ENCODE peak calls at places on chromosomes 12 and 14, in ten cellular contexts. One of them, this sample, is unnamed.

GRCh38 chr12:122998316-122998715 is 17.8 kb downstream of the ARL6IP4 start:
- DNase-seq in foreskin fibroblast: no peak
- DNase-seq in endothelial cell: no peak
- DNase-seq in IMR-90: no peak
- DNase-seq in epithelial cell of esophagus: no peak
- DNase-seq in astrocyte: no peak
- DNase-seq in left lung: no peak
- DNase-seq in body of pancreas: no peak
- DNase-seq in fibroblast of the aortic adventitia: no peak
- DNase-seq in CD4-positive, alpha-beta T cell: no peak
- DNase-seq in this sample: no peak

GRCh38 chr12:124994435-124994975 is 1.1 kb downstream of the BRI3BP start:
- DNase-seq in foreskin fibroblast: no peak
- DNase-seq in endothelial cell: no peak
- DNase-seq in IMR-90: no peak
- DNase-seq in epithelial cell of esophagus: peak; percentile 21
- DNase-seq in astrocyte: peak; percentile 4
- DNase-seq in left lung: peak; percentile 45
- DNase-seq in body of pancreas: peak; percentile 20
- DNase-seq in fibroblast of the aortic adventitia: peak; percentile 4
- DNase-seq in CD4-positive, alpha-beta T cell: no peak
- DNase-seq in this sample: peak; percentile 59

GRCh38 chr12:49921299-49921698 is 17.6 kb upstream of the FAIM2 start:
- DNase-seq in foreskin fibroblast: no peak
- DNase-seq in endothelial cell: no peak
- DNase-seq in IMR-90: no peak
- DNase-seq in epithelial cell of esophagus: no peak
- DNase-seq in astrocyte: no peak
- DNase-seq in left lung: no peak
- DNase-seq in body of pancreas: no peak
- DNase-seq in fibroblast of the aortic adventitia: no peak
- DNase-seq in CD4-positive, alpha-beta T cell: no peak
- DNase-seq in this sample: no peak

GRCh38 chr12:105724651-105725050 is 394.2 kb downstream of the C12orf75 start:
- DNase-seq in foreskin fibroblast: no peak
- DNase-seq in endothelial cell: no peak
- DNase-seq in IMR-90: no peak
- DNase-seq in epithelial cell of esophagus: no peak
- DNase-seq in astrocyte: peak; percentile 81
- DNase-seq in left lung: no peak
- DNase-seq in body of pancreas: no peak
- DNase-seq in fibroblast of the aortic adventitia: peak; percentile 4
- DNase-seq in CD4-positive, alpha-beta T cell: no peak
- DNase-seq in this sample: no peak

GRCh38 chr12:132588319-132588718 is 22.1 kb downstream of the LRCOL1 start:
- DNase-seq in foreskin fibroblast: no peak
- DNase-seq in endothelial cell: no peak
- DNase-seq in IMR-90: no peak
- DNase-seq in epithelial cell of esophagus: no peak
- DNase-seq in astrocyte: no peak
- DNase-seq in left lung: no peak
- DNase-seq in body of pancreas: no peak
- DNase-seq in fibroblast of the aortic adventitia: no peak
- DNase-seq in CD4-positive, alpha-beta T cell: no peak
- DNase-seq in this sample: no peak

GRCh38 chr12:116635487-116635886 is 76.3 kb downstream of the MAP1LC3B2 start:
- DNase-seq in foreskin fibroblast: no peak
- DNase-seq in endothelial cell: no peak
- DNase-seq in IMR-90: no peak
- DNase-seq in epithelial cell of esophagus: no peak
- DNase-seq in astrocyte: no peak
- DNase-seq in left lung: no peak
- DNase-seq in body of pancreas: no peak
- DNase-seq in fibroblast of the aortic adventitia: no peak
- DNase-seq in CD4-positive, alpha-beta T cell: no peak
- DNase-seq in this sample: no peak

GRCh38 chr12:9702239-9702638 is 30.7 kb downstream of the CLECL1 start:
- DNase-seq in foreskin fibroblast: no peak
- DNase-seq in endothelial cell: no peak
- DNase-seq in IMR-90: no peak
- DNase-seq in epithelial cell of esophagus: no peak
- DNase-seq in astrocyte: no peak
- DNase-seq in left lung: no peak
- DNase-seq in body of pancreas: no peak
- DNase-seq in fibroblast of the aortic adventitia: no peak
- DNase-seq in CD4-positive, alpha-beta T cell: peak; percentile 45
- DNase-seq in this sample: no peak

GRCh38 chr14:32896979-32897723 is 41.5 kb upstream of the NPAS3 start:
- DNase-seq in foreskin fibroblast: peak; percentile 17
- DNase-seq in endothelial cell: no peak
- DNase-seq in IMR-90: peak; percentile 7
- DNase-seq in epithelial cell of esophagus: no peak
- DNase-seq in astrocyte: peak; percentile 33
- DNase-seq in left lung: no peak
- DNase-seq in body of pancreas: no peak
- DNase-seq in fibroblast of the aortic adventitia: peak; percentile 39
- DNase-seq in CD4-positive, alpha-beta T cell: no peak
- DNase-seq in this sample: no peak

GRCh38 chr14:68771631-68772030 is 21.2 kb downstream of the ZFP36L1 start:
- DNase-seq in foreskin fibroblast: no peak
- DNase-seq in endothelial cell: peak; percentile 80
- DNase-seq in IMR-90: no peak
- DNase-seq in epithelial cell of esophagus: no peak
- DNase-seq in astrocyte: no peak
- DNase-seq in left lung: no peak
- DNase-seq in body of pancreas: no peak
- DNase-seq in fibroblast of the aortic adventitia: no peak
- DNase-seq in CD4-positive, alpha-beta T cell: no peak
- DNase-seq in this sample: no peak

GRCh38 chr12:13135336-13136178 is 32.1 kb upstream of the GSG1 start:
- DNase-seq in foreskin fibroblast: peak; percentile 100
- DNase-seq in endothelial cell: no peak
- DNase-seq in IMR-90: peak; percentile 83
- DNase-seq in epithelial cell of esophagus: peak; percentile 98
- DNase-seq in astrocyte: peak; percentile 79
- DNase-seq in left lung: peak; percentile 89
- DNase-seq in body of pancreas: peak; percentile 72
- DNase-seq in fibroblast of the aortic adventitia: peak; percentile 61
- DNase-seq in CD4-positive, alpha-beta T cell: no peak
- DNase-seq in this sample: no peak

GRCh38 chr12:47965581-47965980 is 2.2 kb downstream of the TMEM106C start:
- DNase-seq in foreskin fibroblast: no peak
- DNase-seq in endothelial cell: no peak
- DNase-seq in IMR-90: no peak
- DNase-seq in epithelial cell of esophagus: no peak
- DNase-seq in astrocyte: no peak
- DNase-seq in left lung: no peak
- DNase-seq in body of pancreas: no peak
- DNase-seq in fibroblast of the aortic adventitia: no peak
- DNase-seq in CD4-positive, alpha-beta T cell: no peak
- DNase-seq in this sample: no peak

GRCh38 chr12:80001562-80001961 is 66.7 kb upstream of the PPP1R12A start:
- DNase-seq in foreskin fibroblast: no peak
- DNase-seq in endothelial cell: no peak
- DNase-seq in IMR-90: no peak
- DNase-seq in epithelial cell of esophagus: peak; percentile 71
- DNase-seq in astrocyte: no peak
- DNase-seq in left lung: no peak
- DNase-seq in body of pancreas: no peak
- DNase-seq in fibroblast of the aortic adventitia: no peak
- DNase-seq in CD4-positive, alpha-beta T cell: no peak
- DNase-seq in this sample: no peak

GRCh38 chr14:91515979-91516378 is 5.9 kb upstream of the PPP4R3A start:
- DNase-seq in foreskin fibroblast: no peak
- DNase-seq in endothelial cell: no peak
- DNase-seq in IMR-90: no peak
- DNase-seq in epithelial cell of esophagus: peak; percentile 53
- DNase-seq in astrocyte: no peak
- DNase-seq in left lung: no peak
- DNase-seq in body of pancreas: no peak
- DNase-seq in fibroblast of the aortic adventitia: no peak
- DNase-seq in CD4-positive, alpha-beta T cell: no peak
- DNase-seq in this sample: no peak

GRCh38 chr12:94140556-94140955 is 7.8 kb upstream of the PLXNC1 start:
- DNase-seq in foreskin fibroblast: no peak
- DNase-seq in endothelial cell: peak; percentile 51
- DNase-seq in IMR-90: peak; percentile 10
- DNase-seq in epithelial cell of esophagus: no peak
- DNase-seq in astrocyte: no peak
- DNase-seq in left lung: no peak
- DNase-seq in body of pancreas: no peak
- DNase-seq in fibroblast of the aortic adventitia: no peak
- DNase-seq in CD4-positive, alpha-beta T cell: peak; percentile 49
- DNase-seq in this sample: no peak

GRCh38 chr12:46470039-46470627 is 97.6 kb upstream of the SLC38A2 start:
- DNase-seq in foreskin fibroblast: no peak
- DNase-seq in endothelial cell: no peak
- DNase-seq in IMR-90: no peak
- DNase-seq in epithelial cell of esophagus: no peak
- DNase-seq in astrocyte: no peak
- DNase-seq in left lung: no peak
- DNase-seq in body of pancreas: no peak
- DNase-seq in fibroblast of the aortic adventitia: no peak
- DNase-seq in CD4-positive, alpha-beta T cell: no peak
- DNase-seq in this sample: no peak

GRCh38 chr12:30806989-30807694 is 52.4 kb upstream of the CAPRIN2 start:
- DNase-seq in foreskin fibroblast: peak; percentile 61
- DNase-seq in endothelial cell: peak; percentile 28
- DNase-seq in IMR-90: peak; percentile 76
- DNase-seq in epithelial cell of esophagus: peak; percentile 75
- DNase-seq in astrocyte: peak; percentile 60
- DNase-seq in left lung: no peak
- DNase-seq in body of pancreas: peak; percentile 65
- DNase-seq in fibroblast of the aortic adventitia: peak; percentile 91
- DNase-seq in CD4-positive, alpha-beta T cell: no peak
- DNase-seq in this sample: no peak

GRCh38 chr12:76020731-76021672 is 10.6 kb downstream of the PHLDA1 start:
- DNase-seq in foreskin fibroblast: peak; percentile 96
- DNase-seq in endothelial cell: no peak
- DNase-seq in IMR-90: peak; percentile 99
- DNase-seq in epithelial cell of esophagus: peak; percentile 92
- DNase-seq in astrocyte: peak; percentile 100
- DNase-seq in left lung: peak; percentile 52
- DNase-seq in body of pancreas: no peak
- DNase-seq in fibroblast of the aortic adventitia: peak; percentile 98
- DNase-seq in CD4-positive, alpha-beta T cell: peak; percentile 50
- DNase-seq in this sample: peak; percentile 81

GRCh38 chr14:23727566-23728335 is 91.6 kb downstream of the DHRS2 start:
- DNase-seq in foreskin fibroblast: peak; percentile 26
- DNase-seq in endothelial cell: no peak
- DNase-seq in IMR-90: peak; percentile 26
- DNase-seq in epithelial cell of esophagus: peak; percentile 75
- DNase-seq in astrocyte: peak; percentile 8
- DNase-seq in left lung: no peak
- DNase-seq in body of pancreas: no peak
- DNase-seq in fibroblast of the aortic adventitia: peak; percentile 51
- DNase-seq in CD4-positive, alpha-beta T cell: no peak
- DNase-seq in this sample: no peak
- TF ChIP-seq CTCF in foreskin fibroblast: peak; percentile 19
- TF ChIP-seq CTCF in endothelial cell: peak; percentile 52
- TF ChIP-seq CTCF in IMR-90: peak; percentile 41
- TF ChIP-seq CTCF in epithelial cell of esophagus: peak; percentile 31
- TF ChIP-seq CTCF in astrocyte: peak; percentile 23
- TF ChIP-seq CTCF in left lung: no peak
- TF ChIP-seq CTCF in body of pancreas: peak; percentile 37
- TF ChIP-seq CTCF in fibroblast of the aortic adventitia: peak; percentile 27
- TF ChIP-seq CTCF in CD4-positive, alpha-beta T cell: no peak
- TF ChIP-seq CTCF in this sample: peak; percentile 60

DNA sequence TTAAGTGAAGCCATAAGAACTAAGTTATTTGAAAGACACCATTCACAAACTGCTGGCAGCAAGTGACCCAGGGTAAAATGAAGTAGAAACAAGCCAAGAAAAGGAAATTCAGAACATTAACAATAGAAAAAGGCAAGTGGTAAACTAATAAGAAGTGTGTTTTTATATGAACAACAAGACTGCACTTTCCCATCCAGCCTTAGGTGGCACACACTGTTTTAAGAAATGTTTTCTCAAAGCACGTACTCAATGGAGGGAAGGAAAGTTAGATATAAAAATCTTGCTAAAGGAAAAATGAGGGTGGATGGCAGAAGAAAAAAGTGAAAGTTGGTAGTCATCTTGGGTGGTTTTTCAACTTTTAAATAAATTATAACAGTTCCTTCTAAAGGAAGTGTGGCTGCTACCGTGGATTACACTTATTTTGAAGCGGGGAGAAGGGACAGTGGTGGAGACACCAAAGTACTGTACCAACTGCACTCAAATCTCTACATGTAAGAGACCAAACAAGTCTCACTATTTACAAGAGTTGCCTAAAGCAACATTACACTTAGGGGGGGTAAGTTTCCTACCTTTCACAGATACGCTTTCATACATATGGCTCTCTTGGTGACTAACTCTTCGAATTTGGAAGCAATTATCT is 58.8 kb downstream of the SEL1L start:
- DNase-seq in foreskin fibroblast: no peak
- DNase-seq in endothelial cell: no peak
- DNase-seq in IMR-90: no peak
- DNase-seq in epithelial cell of esophagus: no peak
- DNase-seq in astrocyte: no peak
- DNase-seq in left lung: no peak
- DNase-seq in body of pancreas: no peak
- DNase-seq in fibroblast of the aortic adventitia: no peak
- DNase-seq in CD4-positive, alpha-beta T cell: no peak
- DNase-seq in this sample: no peak
- TF ChIP-seq CTCF in foreskin fibroblast: no peak
- TF ChIP-seq CTCF in endothelial cell: no peak
- TF ChIP-seq CTCF in IMR-90: no peak
- TF ChIP-seq CTCF in epithelial cell of esophagus: no peak
- TF ChIP-seq CTCF in astrocyte: no peak
- TF ChIP-seq CTCF in left lung: no peak
- TF ChIP-seq CTCF in body of pancreas: no peak
- TF ChIP-seq CTCF in fibroblast of the aortic adventitia: no peak
- TF ChIP-seq CTCF in CD4-positive, alpha-beta T cell: no peak
- TF ChIP-seq CTCF in this sample: no peak

GRCh38 chr12:112937741-112938719 is at the start of gene OAS3:
- DNase-seq in foreskin fibroblast: peak; percentile 58
- DNase-seq in endothelial cell: peak; percentile 26
- DNase-seq in IMR-90: peak; percentile 79
- DNase-seq in epithelial cell of esophagus: peak; percentile 61
- DNase-seq in astrocyte: peak; percentile 52
- DNase-seq in left lung: peak; percentile 91
- DNase-seq in body of pancreas: peak; percentile 84
- DNase-seq in fibroblast of the aortic adventitia: peak; percentile 85
- DNase-seq in CD4-positive, alpha-beta T cell: peak; percentile 83
- DNase-seq in this sample: peak; percentile 62
- TF ChIP-seq CTCF in foreskin fibroblast: no peak
- TF ChIP-seq CTCF in endothelial cell: no peak
- TF ChIP-seq CTCF in IMR-90: no peak
- TF ChIP-seq CTCF in epithelial cell of esophagus: no peak
- TF ChIP-seq CTCF in astrocyte: no peak
- TF ChIP-seq CTCF in left lung: no peak
- TF ChIP-seq CTCF in body of pancreas: no peak
- TF ChIP-seq CTCF in fibroblast of the aortic adventitia: no peak
- TF ChIP-seq CTCF in CD4-positive, alpha-beta T cell: no peak
- TF ChIP-seq CTCF in this sample: no peak

DNA sequence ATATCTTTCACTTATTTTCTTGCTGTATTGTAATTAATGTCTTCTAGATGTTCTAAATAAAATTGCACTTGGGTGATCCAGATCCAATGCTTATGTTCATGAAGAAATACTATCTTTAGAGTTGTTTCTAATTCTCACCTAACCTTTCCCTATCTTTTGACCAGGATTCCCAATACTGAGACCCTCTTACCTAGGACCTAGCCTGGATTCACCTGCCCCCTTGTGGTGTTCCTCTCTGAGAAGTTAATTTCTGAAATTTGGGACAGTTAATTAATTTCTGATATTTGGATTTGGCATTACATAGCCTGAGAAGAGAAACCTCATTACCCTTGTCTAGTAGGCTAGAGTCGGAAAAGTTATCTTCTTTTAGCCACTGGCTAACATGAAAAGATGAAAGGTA is 29.5 kb downstream of the FOXA1 start:
- DNase-seq in foreskin fibroblast: no peak
- DNase-seq in endothelial cell: no peak
- DNase-seq in IMR-90: no peak
- DNase-seq in epithelial cell of esophagus: no peak
- DNase-seq in astrocyte: no peak
- DNase-seq in left lung: no peak
- DNase-seq in body of pancreas: no peak
- DNase-seq in fibroblast of the aortic adventitia: no peak
- DNase-seq in CD4-positive, alpha-beta T cell: no peak
- DNase-seq in this sample: no peak
- TF ChIP-seq CTCF in foreskin fibroblast: peak; percentile 19
- TF ChIP-seq CTCF in endothelial cell: peak; percentile 47
- TF ChIP-seq CTCF in IMR-90: peak; percentile 16
- TF ChIP-seq CTCF in epithelial cell of esophagus: peak; percentile 36
- TF ChIP-seq CTCF in astrocyte: no peak
- TF ChIP-seq CTCF in left lung: no peak
- TF ChIP-seq CTCF in body of pancreas: no peak
- TF ChIP-seq CTCF in fibroblast of the aortic adventitia: peak; percentile 16
- TF ChIP-seq CTCF in CD4-positive, alpha-beta T cell: no peak
- TF ChIP-seq CTCF in this sample: no peak